ENCODE peak calls at places on chromosomes 6 and 20, in five cellular contexts. One of them, this sample, is unnamed.

GRCh38 chr6:97147421-97147820 is 135.6 kb downstream of the MMS22L start:
- DNase-seq in AG08396: no peak
- DNase-seq in CD4-positive, alpha-beta T cell: no peak
- DNase-seq in GM23248: no peak
- DNase-seq in HT1080: no peak
- DNase-seq in this sample: no peak

GRCh38 chr20:815914-816606 is 17.5 kb upstream of the FAM110A start:
- DNase-seq in AG08396: peak; percentile 78
- DNase-seq in CD4-positive, alpha-beta T cell: peak; percentile 61
- DNase-seq in GM23248: peak; percentile 61
- DNase-seq in HT1080: peak; percentile 50
- DNase-seq in this sample: peak; percentile 37

GRCh38 chr6:129980821-129981220 is 37.6 kb upstream of the L3MBTL3 start:
- DNase-seq in AG08396: no peak
- DNase-seq in CD4-positive, alpha-beta T cell: no peak
- DNase-seq in GM23248: no peak
- DNase-seq in HT1080: no peak
- DNase-seq in this sample: no peak

GRCh38 chr20:8757146-8757545 is 311.7 kb upstream of the PLCB4 start:
- DNase-seq in AG08396: peak; percentile 35
- DNase-seq in CD4-positive, alpha-beta T cell: no peak
- DNase-seq in GM23248: peak; percentile 90
- DNase-seq in HT1080: peak; percentile 87
- DNase-seq in this sample: no peak

GRCh38 chr6:122622404-122622938 is 12.3 kb downstream of the PKIB start:
- DNase-seq in AG08396: no peak
- DNase-seq in CD4-positive, alpha-beta T cell: no peak
- DNase-seq in GM23248: no peak
- DNase-seq in HT1080: no peak
- DNase-seq in this sample: no peak

GRCh38 chr20:5688431-5688972 is 61.7 kb upstream of the SHLD1 start:
- DNase-seq in AG08396: no peak
- DNase-seq in CD4-positive, alpha-beta T cell: no peak
- DNase-seq in GM23248: no peak
- DNase-seq in HT1080: no peak
- DNase-seq in this sample: no peak

GRCh38 chr6:20569000-20569610 is 34.8 kb downstream of the CDKAL1 start:
- DNase-seq in AG08396: no peak
- DNase-seq in CD4-positive, alpha-beta T cell: no peak
- DNase-seq in GM23248: peak; percentile 34
- DNase-seq in HT1080: peak; percentile 83
- DNase-seq in this sample: no peak

GRCh38 chr6:101089640-101090039 is 208.5 kb upstream of the ASCC3 start:
- DNase-seq in AG08396: no peak
- DNase-seq in CD4-positive, alpha-beta T cell: no peak
- DNase-seq in GM23248: no peak
- DNase-seq in HT1080: no peak
- DNase-seq in this sample: no peak

GRCh38 chr6:78010130-78010529 is 357.3 kb downstream of the MEI4 start:
- DNase-seq in AG08396: no peak
- DNase-seq in CD4-positive, alpha-beta T cell: no peak
- DNase-seq in GM23248: no peak
- DNase-seq in HT1080: no peak
- DNase-seq in this sample: no peak

GRCh38 chr6:117128052-117128451 is 137.3 kb upstream of the VGLL2 start:
- DNase-seq in AG08396: no peak
- DNase-seq in CD4-positive, alpha-beta T cell: no peak
- DNase-seq in GM23248: no peak
- DNase-seq in HT1080: no peak
- DNase-seq in this sample: no peak

GRCh38 chr20:46699651-46700359 is 9.6 kb upstream of the SLC2A10 start:
- DNase-seq in AG08396: no peak
- DNase-seq in CD4-positive, alpha-beta T cell: no peak
- DNase-seq in GM23248: peak; percentile 71
- DNase-seq in HT1080: peak; percentile 22
- DNase-seq in this sample: peak; percentile 42

GRCh38 chr6:166623318-166623717 is 3.7 kb downstream of the RPS6KA2 start:
- DNase-seq in AG08396: no peak
- DNase-seq in CD4-positive, alpha-beta T cell: no peak
- DNase-seq in GM23248: no peak
- DNase-seq in HT1080: no peak
- DNase-seq in this sample: no peak

GRCh38 chr6:44253307-44254101 is 3.8 kb downstream of the SLC35B2 start:
- DNase-seq in AG08396: no peak
- DNase-seq in CD4-positive, alpha-beta T cell: peak; percentile 42
- DNase-seq in GM23248: peak; percentile 58
- DNase-seq in HT1080: no peak
- DNase-seq in this sample: peak; percentile 60

GRCh38 chr20:51378171-51378928 is 164.2 kb downstream of the NFATC2 start:
- DNase-seq in AG08396: no peak
- DNase-seq in CD4-positive, alpha-beta T cell: no peak
- DNase-seq in GM23248: no peak
- DNase-seq in HT1080: no peak
- DNase-seq in this sample: no peak

GRCh38 chr6:11766589-11767450 is 11.8 kb downstream of the ADTRP start:
- DNase-seq in AG08396: peak; percentile 81
- DNase-seq in CD4-positive, alpha-beta T cell: no peak
- DNase-seq in GM23248: peak; percentile 98
- DNase-seq in HT1080: peak; percentile 97
- DNase-seq in this sample: peak; percentile 95

GRCh38 chr6:75166236-75166635 is 39.6 kb downstream of the COL12A1 start:
- DNase-seq in AG08396: no peak
- DNase-seq in CD4-positive, alpha-beta T cell: no peak
- DNase-seq in GM23248: no peak
- DNase-seq in HT1080: no peak
- DNase-seq in this sample: no peak

GRCh38 chr6:11386323-11386722 is 151.2 kb upstream of the TMEM170B start:
- DNase-seq in AG08396: no peak
- DNase-seq in CD4-positive, alpha-beta T cell: no peak
- DNase-seq in GM23248: no peak
- DNase-seq in HT1080: no peak
- DNase-seq in this sample: no peak

GRCh38 chr6:34145161-34146020 is 496 bp downstream of the GRM4 start:
- DNase-seq in AG08396: peak; percentile 73
- DNase-seq in CD4-positive, alpha-beta T cell: peak; percentile 15
- DNase-seq in GM23248: peak; percentile 78
- DNase-seq in HT1080: no peak
- DNase-seq in this sample: no peak

GRCh38 chr6:55918639-55919038 is 43.2 kb upstream of the BMP5 start:
- DNase-seq in AG08396: peak; percentile 16
- DNase-seq in CD4-positive, alpha-beta T cell: no peak
- DNase-seq in GM23248: peak; percentile 82
- DNase-seq in HT1080: peak; percentile 37
- DNase-seq in this sample: no peak

GRCh38 chr6:41347349-41348050 is 12.1 kb downstream of the NCR2 start:
- DNase-seq in AG08396: no peak
- DNase-seq in CD4-positive, alpha-beta T cell: no peak
- DNase-seq in GM23248: peak; percentile 25
- DNase-seq in HT1080: no peak
- DNase-seq in this sample: no peak

GRCh38 chr6:89640804-89641203 is 2.3 kb upstream of the LYRM2 start:
- DNase-seq in AG08396: peak; percentile 21
- DNase-seq in CD4-positive, alpha-beta T cell: no peak
- DNase-seq in GM23248: peak; percentile 63
- DNase-seq in HT1080: peak; percentile 76
- DNase-seq in this sample: no peak

GRCh38 chr6:40506956-40507355 is 80.2 kb downstream of the LRFN2 start:
- DNase-seq in AG08396: no peak
- DNase-seq in CD4-positive, alpha-beta T cell: no peak
- DNase-seq in GM23248: peak; percentile 68
- DNase-seq in HT1080: no peak
- DNase-seq in this sample: no peak

GRCh38 chr20:44137210-44137781 is 49.7 kb downstream of the JPH2 start:
- DNase-seq in AG08396: peak; percentile 63
- DNase-seq in CD4-positive, alpha-beta T cell: no peak
- DNase-seq in GM23248: peak; percentile 30
- DNase-seq in HT1080: no peak
- DNase-seq in this sample: no peak

This sample was measured in H4.